ENCODE peak calls at places on chromosomes 3 and 15, in four cellular contexts. Z is neuronal stem cell, V is keratinocyte, D is left lung. G is an unnamed sample.

GRCh38 chr3:20916966-20917606 is 731.1 kb upstream of the SGO1 start:
- DNase-seq in Z (no peak), D (no peak), V (no peak), G (no peak)

GRCh38 chr15:89760303-89761008 is 9.4 kb upstream of the MESP1 start:
- DNase-seq in D (peak), V (no peak), Z (peak), G (peak)

GRCh38 chr15:31111091-31111647 is 9.6 kb upstream of the TRPM1 start:
- DNase-seq in Z (no peak), D (no peak), V (no peak), G (no peak)

GRCh38 chr3:34183581-34184313 is 385.3 kb downstream of the PDCD6IP start:
- DNase-seq in Z (no peak), D (no peak), V (no peak), G (no peak)

GRCh38 chr3:63864008-63864871 is 573 bp downstream of the ATXN7 start:
- DNase-seq in V (no peak), Z (no peak), D (peak), G (no peak)

GRCh38 chr3:37902674-37903073 is 41.0 kb downstream of the CTDSPL start:
- DNase-seq in V (no peak), Z (no peak), D (no peak), G (no peak)

GRCh38 chr3:45182915-45183881 is 37.0 kb upstream of the CDCP1 start:
- DNase-seq in Z (no peak), D (peak), V (no peak), G (peak)

GRCh38 chr15:72365844-72366243 is 10.0 kb downstream of the HEXA start:
- DNase-seq in D (peak), V (no peak), Z (no peak), G (no peak)

GRCh38 chr3:37645801-37646380 is 215.8 kb upstream of the CTDSPL start:
- DNase-seq in Z (no peak), V (no peak), D (no peak), G (no peak)

GRCh38 chr3:197421021-197421420 is 122.6 kb upstream of the DLG1 start:
- DNase-seq in Z (no peak), V (no peak), D (peak), G (no peak)

GRCh38 chr3:101950510-101950909 is 101.2 kb downstream of the NFKBIZ start:
- DNase-seq in V (no peak), D (no peak), Z (no peak), G (no peak)

GRCh38 chr3:53547327-53547726 is 52.9 kb downstream of the CACNA1D start:
- DNase-seq in V (no peak), Z (no peak), D (no peak), G (no peak)

GRCh38 chr3:70992131-70992530 is 591.4 kb downstream of the FOXP1 start:
- DNase-seq in V (no peak), Z (no peak), D (no peak), G (no peak)

GRCh38 chr3:100047455-100048141 is 66.7 kb downstream of the FILIP1L start:
- DNase-seq in Z (no peak), V (no peak), D (peak), G (no peak)

GRCh38 chr3:53191836-53192480 is 30.9 kb downstream of the PRKCD start:
- DNase-seq in Z (no peak), D (peak), V (no peak), G (no peak)

GRCh38 chr3:55770077-55770476 is 283.0 kb upstream of the WNT5A start:
- DNase-seq in V (no peak), D (no peak), Z (no peak), G (no peak)

GRCh38 chr15:68370768-68371151 is 61.2 kb downstream of the ITGA11 start:
- DNase-seq in D (no peak), V (no peak), Z (no peak), G (no peak)

GRCh38 chr15:41695750-41696436 is 35.7 kb downstream of the MGA start:
- DNase-seq in Z (no peak), V (no peak), D (no peak), G (no peak)

GRCh38 chr15:93917181-93917580 is 314.2 kb upstream of the MCTP2 start:
- DNase-seq in D (no peak), V (no peak), Z (no peak), G (no peak)

GRCh38 chr15:45919806-45920205 is 285.0 kb downstream of the SQOR start:
- DNase-seq in D (peak), V (peak), Z (no peak), G (no peak)

GRCh38 chr15:97849183-97849582 is 111.3 kb upstream of the ARRDC4 start:
- DNase-seq in Z (no peak), D (no peak), V (no peak), G (no peak)

GRCh38 chr3:107365051-107365450 is 12.2 kb upstream of the CCDC54 start:
- DNase-seq in Z (no peak), V (no peak), D (no peak), G (no peak)

GRCh38 chr15:58762731-58763130 is 8.4 kb upstream of the MINDY2 start:
- DNase-seq in V (no peak), Z (no peak), D (no peak), G (no peak)

GRCh38 chr15:71610991-71611720 is 199.2 kb upstream of the NR2E3 start:
- DNase-seq in Z (no peak), D (no peak), V (no peak), G (no peak)

GRCh38 chr3:126442849-126443229 is 32.9 kb downstream of the ZXDC start:
- DNase-seq in Z (no peak), V (no peak), D (no peak), G (no peak)

DNA sequence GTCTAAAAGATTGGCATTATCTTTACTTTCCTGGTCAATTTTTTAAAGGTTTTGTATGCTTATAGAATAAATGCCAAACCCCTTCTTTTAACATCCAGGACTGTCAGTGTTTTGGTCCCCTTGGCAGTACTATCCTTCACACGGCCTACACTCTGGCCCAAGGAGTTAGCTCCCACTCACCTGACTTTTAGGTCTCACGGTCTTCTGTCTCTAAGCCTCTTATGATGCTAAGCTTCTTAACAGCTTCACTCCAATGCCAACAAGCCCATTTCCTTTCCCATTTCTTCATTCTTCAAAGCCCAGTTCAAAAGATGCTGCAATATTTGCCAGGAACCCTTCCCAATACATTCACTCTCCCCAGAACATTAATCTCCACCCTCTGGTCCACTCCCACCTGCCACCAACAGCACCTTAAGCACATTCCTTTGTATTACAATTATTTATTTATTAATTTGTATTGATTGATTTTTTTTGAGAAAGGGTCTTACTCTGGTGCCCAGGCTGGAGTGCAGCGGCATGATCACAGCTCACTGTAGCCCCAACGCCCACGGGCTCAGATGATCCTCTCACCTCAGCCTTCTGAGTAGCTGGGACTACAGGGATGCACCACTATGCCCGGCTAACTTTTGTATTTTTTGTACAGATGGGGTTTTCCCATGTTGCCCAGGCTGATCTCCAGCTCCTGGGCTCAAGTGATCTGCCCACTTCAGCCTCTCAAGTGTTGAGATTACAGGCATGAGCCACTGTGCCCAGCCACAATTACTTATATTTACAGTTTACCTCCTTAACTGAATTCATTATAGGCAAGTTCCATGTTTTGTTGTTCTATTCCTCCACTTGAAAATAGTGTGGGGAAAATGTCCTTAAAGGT is 27.8 kb downstream of the IFT80 start:
- DNase-seq in V (no peak), D (peak), Z (no peak), G (no peak)
- H3K4me3 ChIP-seq in V (no peak), D (no peak), Z (no peak), G (no peak)

DNA sequence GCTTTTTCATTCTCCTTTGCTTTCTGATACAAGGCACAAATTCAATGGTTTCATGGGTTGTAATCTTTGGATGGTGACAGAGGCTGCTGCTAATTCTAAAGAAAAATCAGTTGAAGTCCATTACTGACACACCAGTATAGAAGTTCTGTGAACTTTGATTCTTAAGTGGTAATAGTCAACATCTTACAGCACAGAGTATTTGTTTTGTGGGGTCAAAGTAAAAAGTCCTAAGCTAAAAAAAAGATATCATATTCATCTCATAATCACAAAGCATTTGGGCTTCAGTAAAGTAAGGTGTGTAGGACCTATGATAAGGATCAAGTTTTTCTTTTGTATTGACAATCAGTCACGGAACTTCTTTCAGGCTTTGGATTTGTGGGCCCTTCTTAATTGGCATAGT is 1.1 kb downstream of the ASTE1 start:
- DNase-seq in Z (no peak), V (no peak), D (no peak), G (no peak)
- H3K4me3 ChIP-seq in Z (no peak), V (peak), D (no peak), G (peak)

GRCh38 chr3:25515131-25515530 is 87.1 kb downstream of the RARB start:
- DNase-seq in V (no peak), D (no peak), Z (no peak), G (no peak)
- H3K4me3 ChIP-seq in V (no peak), D (no peak), Z (no peak), G (no peak)

DNA sequence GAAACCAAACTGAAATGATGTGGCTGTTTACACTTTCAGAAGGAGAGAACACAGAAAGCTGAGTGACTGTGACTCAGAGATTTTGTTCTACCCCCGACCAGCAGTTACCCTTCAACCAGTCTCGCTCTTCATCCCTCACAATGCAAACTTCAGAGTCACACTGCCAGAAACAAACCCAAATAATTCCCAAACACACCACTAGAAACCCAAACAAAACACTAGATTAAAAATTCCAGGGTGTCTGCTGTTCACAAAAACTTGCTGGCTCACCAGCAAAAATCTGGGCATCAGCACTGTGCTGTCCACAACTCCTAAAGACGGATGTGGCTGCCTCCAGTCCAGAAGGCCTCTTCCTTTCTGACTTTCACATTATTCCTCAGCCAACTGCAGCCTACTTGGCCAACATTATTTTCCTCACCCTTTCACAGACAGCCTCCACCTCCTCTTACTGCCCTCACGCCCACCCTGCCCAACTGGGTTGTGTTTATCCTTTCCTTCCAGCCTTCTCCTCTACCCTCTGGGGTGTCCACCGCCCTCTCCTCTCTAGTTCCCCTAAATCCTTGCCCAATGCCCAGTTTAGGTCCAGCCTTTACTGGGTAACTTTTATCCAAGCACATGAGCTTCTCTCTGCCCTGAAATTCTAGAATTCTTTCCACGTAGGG is 71.4 kb downstream of the MECOM start:
- DNase-seq in D (no peak), Z (no peak), V (no peak), G (no peak)
- H3K4me3 ChIP-seq in D (no peak), Z (no peak), V (no peak), G (no peak)

DNA sequence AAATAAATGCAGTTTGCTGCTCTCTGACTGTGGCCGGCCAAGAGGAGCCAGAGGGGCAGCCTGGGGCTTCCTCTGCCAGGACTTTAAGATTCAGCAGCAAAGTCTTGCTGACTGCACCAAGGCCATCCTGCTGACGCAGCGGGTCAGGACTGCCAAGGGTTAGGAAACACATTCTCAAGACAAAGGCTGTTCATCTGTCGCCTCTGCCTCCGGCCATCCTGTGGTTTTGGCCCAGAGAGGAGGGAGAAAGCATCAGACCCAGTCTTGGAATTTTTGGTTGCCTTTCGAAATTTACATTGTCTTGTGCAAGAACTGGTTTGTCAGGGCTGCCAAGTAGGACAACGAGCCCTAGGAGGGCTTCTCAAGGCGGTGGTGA is 42.8 kb upstream of the RHO start:
- DNase-seq in Z (no peak), V (peak), D (peak), G (peak)
- H3K4me3 ChIP-seq in Z (no peak), V (no peak), D (no peak), G (peak)

GRCh38 chr15:63041982-63042878 is at the start of gene TPM1:
- DNase-seq in Z (peak), V (no peak), D (peak), G (peak)

GRCh38 chr15:63040954-63041353 is 1.6 kb upstream of the TPM1 start:
- DNase-seq in D (no peak), V (no peak), Z (no peak), G (no peak)

GRCh38 chr15:63042879-63043340 is 363 bp downstream of the TPM1 start:
- DNase-seq in V (no peak), Z (no peak), D (no peak), G (no peak)

GRCh38 chr15:63040509-63040908 is 2.0 kb upstream of the TPM1 start:
- DNase-seq in D (no peak), V (no peak), Z (no peak), G (no peak)

GRCh38 chr15:63041402-63041977 is 1.1 kb upstream of the TPM1 start:
- DNase-seq in Z (no peak), V (no peak), D (no peak), G (no peak)
- H3K4me3 ChIP-seq in Z (peak), V (peak), D (no peak), G (peak)

DNA sequence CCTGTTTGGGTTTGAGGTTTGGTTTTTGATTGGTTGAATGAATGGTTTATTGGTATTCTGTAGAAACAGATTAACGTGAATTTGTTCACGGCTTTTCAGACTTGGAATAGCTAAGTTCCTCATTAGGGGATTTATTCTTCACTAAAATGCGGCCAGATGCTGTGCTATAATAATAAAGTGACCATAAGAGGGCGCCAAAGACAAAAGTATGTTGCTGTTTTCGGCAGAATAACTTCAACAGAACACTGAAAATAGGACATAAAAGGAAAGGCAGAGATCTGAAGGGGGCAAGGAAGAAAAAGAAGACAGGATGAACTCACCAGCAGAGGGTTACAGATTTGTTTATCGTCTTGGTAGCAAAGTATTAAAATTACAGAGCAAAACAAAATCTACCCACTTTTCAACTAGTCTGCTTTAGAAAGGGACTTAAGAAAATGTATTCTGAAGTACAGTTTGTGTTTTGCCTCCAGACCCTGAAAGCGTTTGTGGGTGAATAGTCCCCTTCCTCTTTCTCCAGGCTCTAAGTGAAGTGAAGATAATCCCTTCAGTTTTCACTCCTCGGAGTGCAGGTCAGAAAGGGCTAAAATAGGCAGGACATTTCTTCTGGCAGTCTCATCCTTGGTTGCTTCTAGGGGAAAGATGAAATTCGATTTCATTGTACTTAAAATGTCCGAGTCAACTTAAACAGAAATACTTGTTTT is 147.6 kb downstream of the IL20RB start:
- DNase-seq in V (no peak), Z (peak), D (no peak), G (no peak)
- H3K4me3 ChIP-seq in V (no peak), Z (peak), D (no peak), G (no peak)

GRCh38 chr3:150373234-150373633 is 34.9 kb upstream of the TSC22D2 start:
- DNase-seq in V (no peak), D (no peak), Z (no peak), G (no peak)
- H3K4me3 ChIP-seq in V (no peak), D (no peak), Z (no peak), G (no peak)

GRCh38 chr15:48190932-48191573 is 412 bp upstream of the CTXN2 start:
- DNase-seq in V (peak), D (peak), Z (peak), G (no peak)
- H3K4me3 ChIP-seq in V (no peak), D (no peak), Z (peak), G (no peak)

GRCh38 chr3:73546961-73547360 is 77.8 kb downstream of the PDZRN3 start:
- DNase-seq in V (peak), D (no peak), Z (no peak), G (peak)
- H3K4me3 ChIP-seq in V (no peak), D (no peak), Z (no peak), G (no peak)